ENCODE peak calls at places on chromosomes 13 and 19, in five cellular contexts. J is psoas muscle; U is coronary artery; L is CD8-positive, alpha-beta T cell; Y is OCI-LY7. F is an unnamed sample.

GRCh38 chr19:38452430-38453366 is 19.2 kb downstream of the RYR1 start:
- DNase-seq in J (peak; percentile 87), U (no peak), L (no peak), Y (peak; percentile 63), F (no peak)

GRCh38 chr13:35465345-35465744 is 11.1 kb downstream of the MAB21L1 start:
- DNase-seq in J (no peak), U (no peak), L (no peak), Y (no peak), F (no peak)

GRCh38 chr19:48815870-48816501 is 5.2 kb upstream of the BCAT2 start:
- DNase-seq in J (no peak), U (no peak), L (no peak), Y (peak; percentile 55), F (peak; percentile 42)

GRCh38 chr13:46712524-46712923 is 84.4 kb downstream of the ESD start:
- DNase-seq in J (no peak), U (no peak), L (no peak), Y (no peak), F (no peak)

GRCh38 chr19:47187797-47188196 is 43.2 kb downstream of the BBC3 start:
- DNase-seq in J (no peak), U (no peak), L (no peak), Y (no peak), F (no peak)

GRCh38 chr13:30997697-30998547 is 65.5 kb downstream of the TEX26 start:
- DNase-seq in J (no peak), U (no peak), L (no peak), Y (no peak), F (no peak)

GRCh38 chr19:57850553-57851017 is 926 bp downstream of the ZNF587 start:
- DNase-seq in J (no peak), U (no peak), L (no peak), Y (peak; percentile 20), F (peak; percentile 69)

GRCh38 chr13:69553976-69554375 is 553.6 kb upstream of the ATXN8OS start:
- DNase-seq in J (no peak), U (no peak), L (no peak), Y (no peak), F (no peak)

GRCh38 chr19:4692275-4693077 is 22.3 kb upstream of the MYDGF start:
- DNase-seq in J (no peak), U (no peak), L (no peak), Y (no peak), F (no peak)

GRCh38 chr13:44692173-44692713 is 116.1 kb upstream of the TSC22D1 start:
- DNase-seq in J (no peak), U (no peak), L (no peak), Y (no peak), F (no peak)

GRCh38 chr19:18776736-18777135 is 14.4 kb downstream of the COMP start:
- DNase-seq in J (peak; percentile 47), U (no peak), L (no peak), Y (no peak), F (no peak)

GRCh38 chr13:51058461-51059167 is 52.5 kb downstream of the C13orf42 start:
- DNase-seq in J (no peak), U (no peak), L (no peak), Y (no peak), F (no peak)

GRCh38 chr19:17156947-17157302 is 58.2 kb upstream of the USE1 start:
- DNase-seq in J (no peak), U (no peak), L (no peak), Y (no peak), F (no peak)

GRCh38 chr13:97855570-97855970 is 97.9 kb upstream of the IPO5 start:
- DNase-seq in J (no peak), U (no peak), L (no peak), Y (peak; percentile 61), F (peak; percentile 49)

GRCh38 chr19:46785054-46785979 is 3.1 kb downstream of the SLC1A5 start:
- DNase-seq in J (no peak), U (no peak), L (no peak), Y (peak; percentile 29), F (no peak)

GRCh38 chr13:90447735-90448103 is 899.8 kb upstream of the MIR17HG start:
- DNase-seq in J (no peak), U (no peak), L (no peak), Y (no peak), F (peak; percentile 86)

GRCh38 chr13:112725346-112726017 is 35.6 kb downstream of the ATP11A start:
- DNase-seq in J (peak; percentile 84), U (no peak), L (no peak), Y (no peak), F (peak; percentile 39)

GRCh38 chr19:48552406-48553322 is 692 bp downstream of the SULT2B1 start:
- DNase-seq in J (no peak), U (no peak), L (no peak), Y (no peak), F (no peak)

GRCh38 chr19:2355168-2356035 is 4.7 kb upstream of the TMPRSS9 start:
- DNase-seq in J (peak; percentile 73), U (no peak), L (no peak), Y (no peak), F (no peak)

GRCh38 chr19:47494729-47495128 is 10.7 kb upstream of the KPTN start:
- DNase-seq in J (peak; percentile 49), U (no peak), L (no peak), Y (no peak), F (no peak)

GRCh38 chr13:108086678-108087077 is 128.7 kb downstream of the LIG4 start:
- DNase-seq in J (no peak), U (no peak), L (no peak), Y (no peak), F (no peak)
- TF ChIP-seq CTCF in J (no peak), U (no peak), L (no peak), Y (peak; percentile 30), F (no peak)

GRCh38 chr19:16098821-16099220 is 12.9 kb upstream of the RAB8A start:
- DNase-seq in J (no peak), U (no peak), L (no peak), Y (no peak), F (no peak)
- H3K27ac ChIP-seq in J (no peak overlapping the region), U (peak overlapping the region; percentile 24), L (no peak overlapping the region), Y (no peak overlapping the region), F (no peak overlapping the region)

DNA sequence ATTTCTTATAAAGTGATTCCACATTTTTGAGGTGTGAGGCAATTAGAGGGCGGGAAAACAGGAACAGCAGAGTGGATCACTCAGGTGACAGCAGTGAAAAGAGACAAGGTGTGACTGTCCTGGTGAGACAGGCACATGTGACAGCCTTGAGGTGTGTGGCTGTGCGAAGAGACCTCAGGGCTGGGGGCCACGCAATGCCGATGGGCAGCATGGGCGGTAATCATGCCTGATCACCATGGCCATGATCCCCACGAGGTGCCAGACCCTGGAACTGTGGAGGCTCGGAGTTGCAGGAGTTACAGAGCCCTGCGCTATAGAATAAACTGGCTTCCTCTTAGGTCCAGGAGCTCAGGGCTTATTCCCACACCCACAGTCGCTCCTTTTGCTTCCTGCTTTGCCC is 2.0 kb downstream of the SPACA6 start:
- DNase-seq in J (no peak), U (no peak), L (no peak), Y (no peak), F (no peak)
- TF ChIP-seq CTCF in J (no peak), U (no peak), L (no peak), Y (no peak), F (no peak)

GRCh38 chr19:55109527-55110291 is 7.7 kb downstream of the PPP1R12C start:
- DNase-seq in J (peak; percentile 47), U (no peak), L (no peak), Y (no peak), F (no peak)
- H3K27ac ChIP-seq in J (no peak overlapping the region), U (no peak overlapping the region), L (no peak overlapping the region), Y (no peak overlapping the region), F (no peak overlapping the region)

DNA sequence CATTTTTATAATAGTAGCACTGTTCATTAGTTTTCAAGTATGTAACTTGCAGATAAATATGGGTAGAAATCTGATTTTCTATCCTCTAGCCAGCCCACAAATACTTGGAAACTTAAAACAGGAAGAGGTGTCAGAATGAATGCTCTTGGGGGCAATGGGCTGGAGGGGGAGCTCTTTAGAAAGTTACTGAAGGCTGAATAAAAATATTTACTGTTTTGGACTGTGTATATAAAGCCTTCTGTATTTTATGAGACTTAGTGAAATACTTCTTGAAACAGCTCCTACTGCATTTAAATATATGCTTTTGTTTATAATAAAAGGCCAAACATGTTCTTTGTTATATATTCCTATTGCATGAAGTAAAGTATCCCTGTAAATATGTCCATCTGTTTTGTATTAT is 138.8 kb downstream of the RGCC start:
- DNase-seq in J (no peak), U (no peak), L (no peak), Y (peak; percentile 30), F (no peak)
- TF ChIP-seq CTCF in J (no peak), U (no peak), L (no peak), Y (peak; percentile 71), F (peak; percentile 11)

F was measured in foreskin keratinocyte.